ENCODE peak calls at places on chromosome 7, in six cellular contexts. A is heart left ventricle, R is BJ, V is adrenal gland, O is HCT116, P is psoas muscle. U is an unnamed sample.

GRCh38 chr7:106444068-106444655 is 159.4 kb upstream of the NAMPT start:
- DNase-seq in P (no peak), A (no peak), V (no peak), O (no peak), R (no peak), U (no peak)

GRCh38 chr7:56063882-56064625 is at the start of gene SUMF2:
- DNase-seq in R (no peak), O (peak), A (peak), P (peak), V (peak), U (peak)

GRCh38 chr7:147803625-147804024 is 786.9 kb upstream of the C7orf33 start:
- DNase-seq in O (no peak), R (no peak), V (no peak), A (no peak), P (no peak), U (no peak)

GRCh38 chr7:5320802-5321396 is 38.2 kb downstream of the SLC29A4 start:
- DNase-seq in R (no peak), O (no peak), V (no peak), P (no peak), A (no peak), U (no peak)

GRCh38 chr7:24965831-24966708 is 13.9 kb downstream of the OSBPL3 start:
- DNase-seq in A (no peak), P (no peak), R (no peak), V (no peak), O (no peak), U (no peak)

GRCh38 chr7:83306487-83306886 is 143.8 kb upstream of the PCLO start:
- DNase-seq in O (no peak), V (no peak), A (no peak), R (no peak), P (no peak), U (no peak)

GRCh38 chr7:87456247-87456646 is 19.2 kb downstream of the ABCB4 start:
- DNase-seq in O (no peak), V (no peak), A (no peak), R (no peak), P (no peak), U (no peak)

GRCh38 chr7:43303740-43304241 is 191.3 kb downstream of the HECW1 start:
- DNase-seq in O (peak), R (no peak), P (no peak), A (no peak), V (no peak), U (peak)

GRCh38 chr7:152078025-152078424 is 52.6 kb downstream of the GALNT11 start:
- DNase-seq in O (no peak), A (no peak), P (no peak), V (no peak), R (no peak), U (no peak)

GRCh38 chr7:155763721-155764431 is 48.4 kb downstream of the SHH start:
- DNase-seq in O (no peak), R (no peak), A (no peak), P (no peak), V (peak), U (no peak)

GRCh38 chr7:152709307-152710133 is 33.6 kb upstream of the XRCC2 start:
- DNase-seq in R (no peak), O (peak), V (no peak), P (no peak), A (no peak), U (no peak)

GRCh38 chr7:78018541-78019456 is 220.2 kb downstream of the PHTF2 start:
- DNase-seq in P (peak), V (peak), R (no peak), O (no peak), A (peak), U (no peak)

GRCh38 chr7:159065852-159066480 is 78.7 kb downstream of the VIPR2 start:
- DNase-seq in O (no peak), A (no peak), P (no peak), R (no peak), V (no peak), U (no peak)

GRCh38 chr7:150340024-150340749 is 1.2 kb downstream of the RARRES2 start:
- DNase-seq in V (peak), O (no peak), A (peak), P (peak), R (no peak), U (no peak)

GRCh38 chr7:139526578-139527544 is 3.4 kb downstream of the CLEC2L start:
- DNase-seq in A (no peak), O (no peak), R (peak), V (no peak), P (no peak), U (peak)

GRCh38 chr7:37420931-37421330 is 27.7 kb downstream of the ELMO1 start:
- DNase-seq in R (no peak), A (no peak), P (no peak), V (no peak), O (no peak), U (no peak)

GRCh38 chr7:155580367-155580766 is 34.0 kb upstream of the CNPY1 start:
- DNase-seq in P (no peak), A (no peak), O (no peak), V (no peak), R (no peak), U (no peak)

GRCh38 chr7:105000190-105000589 is 13.8 kb upstream of the KMT2E start:
- DNase-seq in O (no peak), A (no peak), P (no peak), V (no peak), R (no peak), U (no peak)

GRCh38 chr7:96414931-96415292 is 93.0 kb upstream of the SLC25A13 start:
- DNase-seq in V (peak), R (no peak), O (peak), P (no peak), A (no peak), U (no peak)

GRCh38 chr7:960269-960871 is 5.9 kb upstream of the ADAP1 start:
- DNase-seq in A (no peak), O (no peak), V (peak), R (no peak), P (no peak), U (no peak)

GRCh38 chr7:24576171-24577052 is 3.2 kb downstream of the PALS2 start:
- DNase-seq in R (no peak), P (no peak), A (no peak), O (peak), V (no peak), U (peak)

GRCh38 chr7:38369816-38370493 is 96.5 kb upstream of the TARP start:
- DNase-seq in A (peak), R (no peak), P (peak), V (peak), O (peak), U (peak)

GRCh38 chr7:31710171-31710570 is 23.2 kb downstream of the PPP1R17 start:
- DNase-seq in P (no peak), V (no peak), R (no peak), O (no peak), A (no peak), U (no peak)

GRCh38 chr7:158596309-158596708 is 8.7 kb upstream of the PTPRN2 start:
- DNase-seq in V (no peak), O (no peak), A (no peak), P (no peak), R (no peak), U (no peak)

GRCh38 chr7:134355925-134356324 is 39.2 kb upstream of the SLC35B4 start:
- DNase-seq in P (no peak), O (no peak), A (no peak), V (peak), R (no peak), U (no peak)

GRCh38 chr7:39228946-39229345 is 251.2 kb downstream of the POU6F2 start:
- DNase-seq in A (no peak), O (no peak), P (no peak), R (peak), V (no peak), U (no peak)

GRCh38 chr7:137667633-137668387 is 179.0 kb downstream of the DGKI start:
- DNase-seq in P (no peak), A (no peak), O (no peak), V (no peak), R (peak), U (no peak)

GRCh38 chr7:111527545-111527944 is 34.7 kb downstream of the IMMP2L start:
- DNase-seq in P (no peak), R (no peak), A (no peak), O (no peak), V (no peak), U (no peak)

GRCh38 chr7:77538186-77538907 is 1.3 kb downstream of the PTPN12 start:
- DNase-seq in R (peak), P (peak), A (peak), O (peak), V (peak), U (peak)

GRCh38 chr7:20374391-20374790 is 43.7 kb downstream of the ITGB8 start:
- DNase-seq in A (no peak), V (no peak), O (no peak), R (no peak), P (no peak), U (no peak)

GRCh38 chr7:29975564-29975963 is 14.0 kb downstream of the SCRN1 start:
- DNase-seq in A (no peak), R (no peak), V (no peak), O (no peak), P (no peak), U (no peak)

GRCh38 chr7:67794544-67794943 is 797.9 kb downstream of the TYW1 start:
- DNase-seq in P (no peak), R (no peak), V (no peak), O (no peak), A (no peak), U (no peak)

GRCh38 chr7:34718867-34719266 is 60.8 kb downstream of the NPSR1 start:
- DNase-seq in O (no peak), V (no peak), R (no peak), P (no peak), A (no peak), U (no peak)
- H3K4me3 ChIP-seq in O (no peak), V (no peak), R (no peak), P (no peak), A (no peak), U (no peak)

DNA sequence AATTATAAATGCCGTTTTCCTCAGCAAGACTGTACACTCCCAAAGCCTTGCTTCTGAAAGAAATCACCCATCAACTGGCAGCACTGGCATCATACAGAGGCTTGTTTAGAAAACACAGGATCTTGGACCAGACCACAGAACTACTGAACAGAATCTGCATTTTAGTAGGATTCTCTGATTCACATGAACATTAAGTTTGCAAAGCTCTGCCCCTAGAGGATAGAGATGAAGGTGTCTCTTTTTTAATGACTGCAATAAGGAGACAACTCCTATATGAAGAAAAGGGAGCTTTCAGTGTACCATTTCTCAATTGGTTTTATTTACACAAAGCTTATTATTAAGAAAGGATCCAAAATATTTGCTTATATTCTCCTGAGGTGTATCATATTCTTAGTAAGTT is 172.7 kb downstream of the AGMO start:
- DNase-seq in O (no peak), R (no peak), A (no peak), V (no peak), P (no peak), U (no peak)
- TF ChIP-seq CTCF in O (no peak), R (no peak), A (no peak), V (no peak), P (no peak), U (no peak)

GRCh38 chr7:26291251-26291650 is 411 bp upstream of the SNX10 start:
- DNase-seq in A (no peak), P (no peak), O (no peak), R (no peak), V (no peak), U (no peak)
- H3K4me3 ChIP-seq in A (peak), P (peak), O (peak), R (no peak), V (peak), U (peak)

DNA sequence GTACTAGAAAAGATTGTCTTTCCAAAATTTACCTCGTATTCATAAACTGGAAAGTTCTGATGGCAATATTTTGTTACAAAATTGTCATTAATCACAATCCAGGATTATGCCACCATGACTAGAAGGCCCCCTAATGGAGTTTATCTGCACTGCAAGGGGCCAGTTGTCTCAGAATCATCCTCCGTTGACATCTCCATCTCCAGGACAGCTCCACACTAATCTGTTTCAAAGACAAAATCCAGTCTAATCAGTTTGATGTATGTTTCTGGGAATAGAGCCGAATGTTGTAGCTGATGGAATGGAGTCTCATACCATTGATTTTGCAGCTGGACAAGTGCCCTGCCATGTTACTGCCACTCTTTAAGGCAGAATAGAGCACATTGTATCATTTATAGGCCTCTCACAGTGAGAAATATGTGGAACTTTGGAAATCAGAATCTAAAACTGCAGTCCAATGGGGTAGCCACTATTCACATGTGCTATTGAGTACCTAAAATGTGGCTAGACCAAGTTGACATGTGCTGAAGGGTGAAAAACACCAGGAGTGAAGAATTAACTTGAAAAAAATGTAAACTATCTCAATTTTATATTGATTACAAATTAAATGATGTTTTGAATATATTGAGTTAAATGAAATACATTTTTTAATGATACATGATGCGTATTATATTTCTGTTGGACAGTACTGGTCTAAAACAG is 38.3 kb upstream of the TOMM7 start:
- DNase-seq in O (no peak), V (no peak), A (no peak), P (no peak), R (no peak), U (no peak)
- TF ChIP-seq CTCF in O (peak), V (peak), A (peak), P (peak), R (peak), U (peak)

DNA sequence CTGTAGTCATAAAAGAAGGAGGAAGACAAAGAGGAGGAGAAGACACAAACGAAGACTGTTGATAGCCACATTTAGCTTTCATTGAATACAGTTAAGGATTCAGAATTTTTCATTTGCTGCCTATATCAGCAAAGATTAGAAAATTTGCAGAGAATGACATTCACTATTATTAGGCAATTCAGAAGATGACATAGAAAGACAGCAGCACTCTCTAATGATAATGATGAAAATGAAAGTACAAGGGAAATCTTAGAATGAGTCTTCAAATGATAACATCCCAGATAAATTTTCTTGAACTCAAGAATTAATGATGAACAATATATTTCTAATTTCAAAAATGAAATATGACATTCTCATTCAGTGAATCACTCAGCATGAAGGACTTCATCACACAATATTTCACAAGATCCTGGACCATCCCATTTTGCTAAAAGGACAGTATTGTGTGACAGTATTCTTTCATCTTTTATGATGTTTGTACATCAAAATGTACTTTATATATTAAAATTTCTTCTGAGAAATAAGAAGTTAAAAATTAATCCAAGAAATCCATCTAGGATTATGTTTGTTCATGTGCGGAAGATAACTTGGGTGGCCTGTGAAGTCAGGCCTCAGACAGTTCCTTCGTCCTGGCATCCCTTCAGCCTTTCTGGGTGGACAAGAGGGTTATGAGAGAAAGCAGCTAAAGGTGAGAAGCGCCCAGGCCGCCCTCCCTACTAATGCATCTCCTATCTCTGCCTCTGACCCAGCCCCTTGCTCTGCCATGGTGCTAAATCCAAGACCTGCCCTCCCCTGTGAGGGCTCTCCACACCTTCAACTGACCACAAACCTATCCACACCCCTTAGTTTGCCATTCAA is 47.4 kb upstream of the CAMK2B start:
- DNase-seq in A (no peak), V (no peak), R (no peak), P (no peak), O (no peak), U (no peak)
- H3K4me3 ChIP-seq in A (no peak), V (no peak), R (no peak), P (no peak), O (no peak), U (no peak)

DNA sequence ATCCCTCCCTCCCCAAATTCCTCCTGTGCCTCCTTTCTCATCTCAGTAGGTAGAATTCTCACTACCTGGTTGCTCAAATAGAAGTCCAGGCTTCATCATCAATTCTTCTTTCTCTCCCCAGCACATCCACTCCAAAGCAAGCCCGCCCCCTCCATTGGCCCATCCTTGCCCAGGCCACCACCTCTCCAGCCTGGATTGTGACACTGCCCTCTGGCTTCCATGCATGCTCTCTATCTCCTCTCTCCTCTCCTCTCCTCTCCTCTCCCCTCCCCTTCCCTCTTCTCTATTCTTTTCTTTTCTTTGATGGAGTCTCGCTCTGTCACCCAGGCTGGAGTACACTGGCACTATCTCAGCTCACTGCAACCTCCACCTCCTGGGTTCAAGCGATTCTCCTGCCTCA is 144.9 kb downstream of the UBE2H start:
- DNase-seq in R (no peak), P (no peak), O (no peak), V (no peak), A (no peak), U (no peak)
- TF ChIP-seq CTCF in R (no peak), P (no peak), O (no peak), V (no peak), A (no peak), U (no peak)